ENCODE peak calls at places on chromosomes 7 and 10, in nine cellular contexts. C, L, F, Y, G, T, D, M and Z are unnamed samples.

GRCh38 chr7:82444220-82445049 is 858 bp upstream of the CACNA2D1 start:
- DNase-seq in C (no peak), L (no peak), D (peak; percentile 94), G (peak; percentile 23), M (no peak), Y (peak; percentile 61), F (peak; percentile 51), T (peak; percentile 75), Z (no peak)

GRCh38 chr7:37765872-37766525 is 82.4 kb upstream of the NME8 start:
- DNase-seq in T (no peak), M (no peak), G (no peak), L (no peak), F (no peak), Y (no peak), D (no peak), C (no peak), Z (no peak)

GRCh38 chr10:99656199-99657064 is 2.9 kb upstream of the ENTPD7 start:
- DNase-seq in L (no peak), Y (no peak), F (no peak), T (no peak), C (no peak), D (no peak), G (no peak), M (no peak), Z (no peak)

GRCh38 chr10:66931340-66931948 is 5.6 kb downstream of the LRRTM3 start:
- DNase-seq in C (no peak), Y (peak; percentile 8), G (peak; percentile 53), F (peak; percentile 44), D (peak; percentile 9), M (peak; percentile 69), T (no peak), L (peak; percentile 36), Z (peak; percentile 68)

GRCh38 chr7:133253522-133253882 is 624 bp downstream of the EXOC4 start:
- DNase-seq in F (peak; percentile 2), C (peak; percentile 21), T (no peak), G (peak; percentile 2), D (peak; percentile 13), Y (no peak), M (peak; percentile 19), L (no peak), Z (no peak)

GRCh38 chr7:151992375-151992774 is 33.1 kb upstream of the GALNT11 start:
- DNase-seq in T (peak; percentile 86), L (no peak), Y (peak; percentile 66), G (peak; percentile 50), M (peak; percentile 65), D (peak; percentile 55), C (no peak), F (peak; percentile 70), Z (peak; percentile 12)

GRCh38 chr7:103613655-103614642 is 167.9 kb upstream of the SLC26A5 start:
- DNase-seq in F (no peak), T (no peak), Y (no peak), L (no peak), D (no peak), G (peak; percentile 33), C (no peak), M (peak; percentile 28), Z (no peak)

GRCh38 chr7:2757904-2758672 is 70.1 kb downstream of the AMZ1 start:
- DNase-seq in M (peak; percentile 95), Y (peak; percentile 72), D (peak; percentile 37), C (peak; percentile 52), L (peak; percentile 95), F (peak; percentile 58), G (peak; percentile 98), T (no peak), Z (peak; percentile 95)